ENCODE peak calls at places on chromosome 4, in five cellular contexts. C, O, I, T and G are unnamed samples.

GRCh38 chr4:25092139-25092538 is 61.4 kb upstream of the LGI2 start:
- DNase-seq in C (no peak), O (no peak), I (no peak), T (no peak), G (no peak)

GRCh38 chr4:25633541-25633940 is 22.1 kb upstream of the SLC34A2 start:
- DNase-seq in C (no peak), O (no peak), I (no peak), T (no peak), G (no peak)

GRCh38 chr4:3405176-3405575 is 36.6 kb upstream of the HGFAC start:
- DNase-seq in C (no peak), O (no peak), I (no peak), T (no peak), G (no peak)

GRCh38 chr4:41319553-41319952 is 62.8 kb downstream of the UCHL1 start:
- DNase-seq in C (no peak), O (no peak), I (no peak), T (no peak), G (no peak)

GRCh38 chr4:122914292-122914904 is 8.0 kb downstream of the NUDT6 start:
- DNase-seq in C (no peak), O (no peak), I (no peak), T (peak), G (no peak)

GRCh38 chr4:153365003-153365402 is 20.5 kb downstream of the MND1 start:
- DNase-seq in C (no peak), O (no peak), I (no peak), T (no peak), G (no peak)

GRCh38 chr4:25367004-25367621 is 9.9 kb upstream of the ANAPC4 start:
- DNase-seq in C (peak), O (no peak), I (no peak), T (no peak), G (no peak)

GRCh38 chr4:40199999-40200880 is 3.4 kb downstream of the RHOH start:
- DNase-seq in C (no peak), O (no peak), I (peak), T (no peak), G (peak)

GRCh38 chr4:99404595-99405287 is 30.4 kb downstream of the ADH7 start:
- DNase-seq in C (no peak), O (no peak), I (no peak), T (peak), G (no peak)

GRCh38 chr4:88674989-88675388 is 22.6 kb downstream of the NAP1L5 start:
- DNase-seq in C (no peak), O (no peak), I (no peak), T (peak), G (no peak)

GRCh38 chr4:163548481-163549243 is 54.2 kb downstream of the TMA16 start:
- DNase-seq in C (peak), O (no peak), I (no peak), T (peak), G (peak)

GRCh38 chr4:125433453-125433852 is 118.7 kb downstream of the FAT4 start:
- DNase-seq in C (no peak), O (no peak), I (no peak), T (peak), G (no peak)

GRCh38 chr4:142917678-142918077 is 71.6 kb upstream of the INPP4B start:
- DNase-seq in C (no peak), O (no peak), I (no peak), T (no peak), G (no peak)

GRCh38 chr4:1711055-1711905 is 839 bp downstream of the SLBP start:
- DNase-seq in C (peak), O (no peak), I (peak), T (no peak), G (no peak)

GRCh38 chr4:8289956-8290700 is 20.6 kb downstream of the HTRA3 start:
- DNase-seq in C (no peak), O (no peak), I (no peak), T (no peak), G (no peak)

GRCh38 chr4:82579932-82580331 is 18.1 kb upstream of the TMEM150C start:
- DNase-seq in C (no peak), O (no peak), I (no peak), T (no peak), G (no peak)

GRCh38 chr4:106522839-106523238 is 154.3 kb upstream of the GIMD1 start:
- DNase-seq in C (no peak), O (no peak), I (no peak), T (no peak), G (no peak)

GRCh38 chr4:16082038-16082423 is 1.8 kb downstream of the PROM1 start:
- DNase-seq in C (no peak), O (no peak), I (no peak), T (no peak), G (no peak)

GRCh38 chr4:157221895-157222763 is 1.6 kb downstream of the GRIA2 start:
- DNase-seq in C (peak), O (no peak), I (no peak), T (no peak), G (no peak)

GRCh38 chr4:111630705-111631104 is 514.5 kb upstream of the FAM241A start:
- DNase-seq in C (peak), O (no peak), I (no peak), T (no peak), G (no peak)

GRCh38 chr4:98939892-98940298 is 11.0 kb upstream of the EIF4E start:
- DNase-seq in C (peak), O (no peak), I (no peak), T (no peak), G (peak)

GRCh38 chr4:186657766-186658165 is 65.9 kb downstream of the FAT1 start:
- DNase-seq in C (peak), O (no peak), I (no peak), T (no peak), G (no peak)

GRCh38 chr4:134632056-134632455 is 430.5 kb upstream of the PABPC4L start:
- DNase-seq in C (no peak), O (no peak), I (no peak), T (no peak), G (no peak)

GRCh38 chr4:156169011-156169410 is 215.3 kb upstream of the CTSO start:
- DNase-seq in C (no peak), O (no peak), I (no peak), T (peak), G (no peak)

GRCh38 chr4:120066182-120066524 is 495 bp downstream of the MAD2L1 start:
- DNase-seq in C (no peak), O (no peak), I (peak), T (no peak), G (no peak)

GRCh38 chr4:68175562-68176155 is 46.0 kb upstream of the TMPRSS11F start:
- DNase-seq in C (peak), O (peak), I (no peak), T (peak), G (no peak)

GRCh38 chr4:4990857-4991540 is 28.3 kb downstream of the CYTL1 start:
- DNase-seq in C (no peak), O (no peak), I (no peak), T (peak), G (no peak)

GRCh38 chr4:113759696-113760093 is 1.8 kb downstream of the CAMK2D start:
- DNase-seq in C (peak), O (no peak), I (no peak), T (no peak), G (no peak)